ENCODE peak calls at places on chromosomes 13 and 19, in eight cellular contexts. One of them, this sample, is unnamed. For H3K4me1, the result is how much of the 10 kb centered on the place peaks cover.

GRCh38 chr13:112453874-112454647 is 77.9 kb downstream of the SPACA7 start:
- DNase-seq in A549: no peak
- DNase-seq in adrenal gland: peak
- DNase-seq in breast epithelium: no peak
- DNase-seq in transverse colon: no peak
- DNase-seq in esophagus muscularis mucosa: peak
- DNase-seq in ovary: no peak
- DNase-seq in tibial nerve: no peak
- DNase-seq in this sample: no peak

GRCh38 chr19:31144069-31144468 is 205.2 kb downstream of the TSHZ3 start:
- DNase-seq in A549: no peak
- DNase-seq in adrenal gland: no peak
- DNase-seq in breast epithelium: no peak
- DNase-seq in transverse colon: no peak
- DNase-seq in esophagus muscularis mucosa: no peak
- DNase-seq in ovary: no peak
- DNase-seq in tibial nerve: no peak
- DNase-seq in this sample: no peak

GRCh38 chr13:27830010-27830409 is 37.7 kb downstream of the GSX1 start:
- DNase-seq in A549: peak
- DNase-seq in adrenal gland: peak
- DNase-seq in breast epithelium: no peak
- DNase-seq in transverse colon: peak
- DNase-seq in esophagus muscularis mucosa: no peak
- DNase-seq in ovary: peak
- DNase-seq in tibial nerve: peak
- DNase-seq in this sample: peak

GRCh38 chr13:100106705-100107104 is 17.8 kb downstream of the PCCA start:
- DNase-seq in A549: no peak
- DNase-seq in adrenal gland: no peak
- DNase-seq in breast epithelium: no peak
- DNase-seq in transverse colon: no peak
- DNase-seq in esophagus muscularis mucosa: no peak
- DNase-seq in ovary: no peak
- DNase-seq in tibial nerve: no peak
- DNase-seq in this sample: no peak

GRCh38 chr19:48510421-48511268 is 990 bp downstream of the LMTK3 start:
- DNase-seq in A549: peak
- DNase-seq in adrenal gland: peak
- DNase-seq in breast epithelium: peak
- DNase-seq in transverse colon: peak
- DNase-seq in esophagus muscularis mucosa: no peak
- DNase-seq in ovary: peak
- DNase-seq in tibial nerve: peak
- DNase-seq in this sample: peak

GRCh38 chr13:114078501-114079451 is 53.6 kb downstream of the RASA3 start:
- DNase-seq in A549: no peak
- DNase-seq in adrenal gland: peak
- DNase-seq in breast epithelium: peak
- DNase-seq in transverse colon: peak
- DNase-seq in esophagus muscularis mucosa: no peak
- DNase-seq in ovary: peak
- DNase-seq in tibial nerve: no peak
- DNase-seq in this sample: no peak

GRCh38 chr13:100245099-100245498 is 156.2 kb downstream of the PCCA start:
- DNase-seq in A549: no peak
- DNase-seq in adrenal gland: no peak
- DNase-seq in breast epithelium: no peak
- DNase-seq in transverse colon: no peak
- DNase-seq in esophagus muscularis mucosa: no peak
- DNase-seq in ovary: no peak
- DNase-seq in tibial nerve: no peak
- DNase-seq in this sample: no peak

GRCh38 chr19:50979758-50980157 is 4.0 kb downstream of the KLK7 start:
- DNase-seq in A549: no peak
- DNase-seq in adrenal gland: no peak
- DNase-seq in breast epithelium: no peak
- DNase-seq in transverse colon: no peak
- DNase-seq in esophagus muscularis mucosa: no peak
- DNase-seq in ovary: no peak
- DNase-seq in tibial nerve: no peak
- DNase-seq in this sample: no peak

GRCh38 chr13:46324976-46325375 is 62.1 kb downstream of the RUBCNL start:
- DNase-seq in A549: no peak
- DNase-seq in adrenal gland: no peak
- DNase-seq in breast epithelium: no peak
- DNase-seq in transverse colon: no peak
- DNase-seq in esophagus muscularis mucosa: no peak
- DNase-seq in ovary: no peak
- DNase-seq in tibial nerve: no peak
- DNase-seq in this sample: no peak

GRCh38 chr19:47623921-47624391 is 15.0 kb downstream of the BICRA start:
- DNase-seq in A549: no peak
- DNase-seq in adrenal gland: no peak
- DNase-seq in breast epithelium: no peak
- DNase-seq in transverse colon: no peak
- DNase-seq in esophagus muscularis mucosa: no peak
- DNase-seq in ovary: no peak
- DNase-seq in tibial nerve: no peak
- DNase-seq in this sample: no peak

GRCh38 chr19:40594657-40595077 is 6.5 kb upstream of the LTBP4 start:
- DNase-seq in A549: peak
- DNase-seq in adrenal gland: no peak
- DNase-seq in breast epithelium: no peak
- DNase-seq in transverse colon: no peak
- DNase-seq in esophagus muscularis mucosa: no peak
- DNase-seq in ovary: no peak
- DNase-seq in tibial nerve: no peak
- DNase-seq in this sample: no peak

GRCh38 chr19:797528-798414 is 519 bp downstream of the PTBP1 start:
- DNase-seq in A549: peak
- DNase-seq in adrenal gland: peak
- DNase-seq in breast epithelium: peak
- DNase-seq in transverse colon: peak
- DNase-seq in esophagus muscularis mucosa: no peak
- DNase-seq in ovary: peak
- DNase-seq in tibial nerve: peak
- DNase-seq in this sample: peak

GRCh38 chr19:35901854-35902661 is at the start of gene HCST:
- DNase-seq in A549: no peak
- DNase-seq in adrenal gland: no peak
- DNase-seq in breast epithelium: no peak
- DNase-seq in transverse colon: peak
- DNase-seq in esophagus muscularis mucosa: no peak
- DNase-seq in ovary: no peak
- DNase-seq in tibial nerve: no peak
- DNase-seq in this sample: no peak

GRCh38 chr19:17648097-17648660 is 40.0 kb downstream of the UNC13A start:
- DNase-seq in A549: no peak
- DNase-seq in adrenal gland: no peak
- DNase-seq in breast epithelium: no peak
- DNase-seq in transverse colon: no peak
- DNase-seq in esophagus muscularis mucosa: no peak
- DNase-seq in ovary: no peak
- DNase-seq in tibial nerve: no peak
- DNase-seq in this sample: no peak

GRCh38 chr19:40590464-40591265 is 10.5 kb upstream of the LTBP4 start:
- DNase-seq in A549: no peak
- DNase-seq in adrenal gland: no peak
- DNase-seq in breast epithelium: no peak
- DNase-seq in transverse colon: no peak
- DNase-seq in esophagus muscularis mucosa: no peak
- DNase-seq in ovary: no peak
- DNase-seq in tibial nerve: no peak
- DNase-seq in this sample: no peak

GRCh38 chr13:82356667-82357066 is 1525.6 kb downstream of the SLITRK1 start:
- DNase-seq in A549: peak
- DNase-seq in adrenal gland: no peak
- DNase-seq in breast epithelium: no peak
- DNase-seq in transverse colon: no peak
- DNase-seq in esophagus muscularis mucosa: no peak
- DNase-seq in ovary: no peak
- DNase-seq in tibial nerve: no peak
- DNase-seq in this sample: no peak

GRCh38 chr13:111920932-111921705 is 145.8 kb upstream of the SOX1 start:
- DNase-seq in A549: no peak
- DNase-seq in adrenal gland: no peak
- DNase-seq in breast epithelium: no peak
- DNase-seq in transverse colon: no peak
- DNase-seq in esophagus muscularis mucosa: no peak
- DNase-seq in ovary: no peak
- DNase-seq in tibial nerve: no peak
- DNase-seq in this sample: no peak

GRCh38 chr13:45180303-45180702 is 20.5 kb downstream of the KCTD4 start:
- DNase-seq in A549: no peak
- DNase-seq in adrenal gland: no peak
- DNase-seq in breast epithelium: no peak
- DNase-seq in transverse colon: no peak
- DNase-seq in esophagus muscularis mucosa: no peak
- DNase-seq in ovary: no peak
- DNase-seq in tibial nerve: no peak
- DNase-seq in this sample: no peak

GRCh38 chr13:45180713-45181601 is 19.9 kb downstream of the KCTD4 start:
- DNase-seq in A549: no peak
- DNase-seq in adrenal gland: no peak
- DNase-seq in breast epithelium: no peak
- DNase-seq in transverse colon: no peak
- DNase-seq in esophagus muscularis mucosa: no peak
- DNase-seq in ovary: no peak
- DNase-seq in tibial nerve: no peak
- DNase-seq in this sample: no peak

GRCh38 chr13:45174478-45174877 is 26.4 kb downstream of the KCTD4 start:
- DNase-seq in A549: no peak
- DNase-seq in adrenal gland: no peak
- DNase-seq in breast epithelium: no peak
- DNase-seq in transverse colon: no peak
- DNase-seq in esophagus muscularis mucosa: no peak
- DNase-seq in ovary: no peak
- DNase-seq in tibial nerve: no peak
- DNase-seq in this sample: no peak

GRCh38 chr13:45179428-45179827 is 21.4 kb downstream of the KCTD4 start:
- DNase-seq in A549: peak
- DNase-seq in adrenal gland: no peak
- DNase-seq in breast epithelium: no peak
- DNase-seq in transverse colon: no peak
- DNase-seq in esophagus muscularis mucosa: no peak
- DNase-seq in ovary: no peak
- DNase-seq in tibial nerve: no peak
- DNase-seq in this sample: no peak

DNA sequence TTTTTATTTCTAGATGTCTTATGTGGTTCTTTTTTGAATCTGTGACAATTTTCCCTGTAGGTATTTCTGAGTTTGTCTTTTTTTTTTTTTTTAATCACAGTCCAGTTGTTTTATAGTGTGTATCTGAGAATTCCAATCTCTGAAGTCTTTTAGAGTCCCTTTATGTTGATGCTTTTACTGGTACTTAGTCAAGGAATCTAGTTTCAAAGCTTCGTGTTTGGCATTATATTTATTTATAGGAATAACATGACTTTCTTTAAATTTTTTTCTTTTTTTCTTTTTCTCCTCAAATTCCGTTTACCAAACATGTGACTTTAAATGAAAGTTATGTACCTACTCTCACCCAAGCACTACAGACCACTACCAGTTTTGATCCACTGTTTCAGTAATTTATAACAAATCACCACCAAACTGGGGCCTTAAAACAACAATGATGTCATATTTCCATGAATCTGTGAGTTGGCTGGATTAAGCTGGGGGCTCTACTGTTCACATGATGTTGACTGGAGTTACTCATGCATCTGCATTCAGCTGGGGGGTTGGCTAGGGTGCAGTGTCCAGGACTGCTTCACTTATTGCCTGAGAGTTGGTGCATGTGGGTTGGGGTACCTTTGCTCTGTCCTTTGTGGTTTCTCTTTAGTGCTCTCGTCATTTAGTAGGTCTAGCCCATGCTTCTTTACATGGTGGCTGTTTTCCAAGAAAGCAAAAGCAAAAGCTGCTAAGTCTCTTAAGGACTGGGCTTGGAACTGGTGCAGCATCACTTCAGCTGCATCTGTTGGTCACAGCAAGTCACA is 22.3 kb downstream of the KCTD4 start:
- DNase-seq in A549: peak
- DNase-seq in adrenal gland: no peak
- DNase-seq in breast epithelium: no peak
- DNase-seq in transverse colon: no peak
- DNase-seq in esophagus muscularis mucosa: no peak
- DNase-seq in ovary: no peak
- DNase-seq in tibial nerve: no peak
- DNase-seq in this sample: no peak
- H3K4me1 ChIP-seq in A549: under half
- H3K4me1 ChIP-seq in adrenal gland: under half
- H3K4me1 ChIP-seq in breast epithelium: under half
- H3K4me1 ChIP-seq in transverse colon: under half
- H3K4me1 ChIP-seq in esophagus muscularis mucosa: under half
- H3K4me1 ChIP-seq in ovary: under half
- H3K4me1 ChIP-seq in tibial nerve: under half
- H3K4me1 ChIP-seq in this sample: under half

GRCh38 chr19:46366620-46367277 is 19.9 kb downstream of the PPP5C start:
- DNase-seq in A549: no peak
- DNase-seq in adrenal gland: peak
- DNase-seq in breast epithelium: no peak
- DNase-seq in transverse colon: no peak
- DNase-seq in esophagus muscularis mucosa: no peak
- DNase-seq in ovary: no peak
- DNase-seq in tibial nerve: no peak
- DNase-seq in this sample: no peak
- TF ChIP-seq POLR2A in A549: no peak
- TF ChIP-seq POLR2A in adrenal gland: no peak
- TF ChIP-seq POLR2A in breast epithelium: no peak
- TF ChIP-seq POLR2A in transverse colon: no peak
- TF ChIP-seq POLR2A in esophagus muscularis mucosa: no peak
- TF ChIP-seq POLR2A in ovary: no peak
- TF ChIP-seq POLR2A in tibial nerve: no peak
- TF ChIP-seq POLR2A in this sample: no peak

GRCh38 chr13:50592412-50593145 is 250.9 kb downstream of the DLEU7 start:
- DNase-seq in A549: no peak
- DNase-seq in adrenal gland: no peak
- DNase-seq in breast epithelium: no peak
- DNase-seq in transverse colon: no peak
- DNase-seq in esophagus muscularis mucosa: no peak
- DNase-seq in ovary: no peak
- DNase-seq in tibial nerve: no peak
- DNase-seq in this sample: no peak
- H3K4me1 ChIP-seq in A549: under half
- H3K4me1 ChIP-seq in adrenal gland: under half
- H3K4me1 ChIP-seq in breast epithelium: under half
- H3K4me1 ChIP-seq in transverse colon: under half
- H3K4me1 ChIP-seq in esophagus muscularis mucosa: under half
- H3K4me1 ChIP-seq in ovary: under half
- H3K4me1 ChIP-seq in tibial nerve: under half
- H3K4me1 ChIP-seq in this sample: under half

DNA sequence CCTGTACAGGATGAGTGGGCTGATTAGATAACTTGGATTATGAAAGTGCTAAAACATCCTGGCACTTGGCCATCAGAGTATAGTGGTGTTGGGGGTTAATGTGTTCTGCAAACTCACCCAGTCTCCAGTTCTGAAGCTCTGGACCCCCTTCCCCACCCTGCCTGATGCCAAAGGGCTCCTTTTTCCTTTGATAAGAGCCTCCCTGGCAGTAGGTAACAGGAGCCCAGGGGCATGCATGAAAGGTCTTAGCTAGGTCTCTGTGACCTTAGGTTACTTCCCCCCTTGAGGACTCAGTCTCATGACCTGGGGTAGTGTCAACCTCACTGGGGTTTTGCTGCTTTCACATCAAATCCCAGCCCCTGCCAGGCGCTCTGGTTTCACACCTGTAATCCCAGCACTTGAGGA is 2.5 kb downstream of the RPS28 start:
- DNase-seq in A549: no peak
- DNase-seq in adrenal gland: no peak
- DNase-seq in breast epithelium: no peak
- DNase-seq in transverse colon: no peak
- DNase-seq in esophagus muscularis mucosa: no peak
- DNase-seq in ovary: no peak
- DNase-seq in tibial nerve: no peak
- DNase-seq in this sample: no peak
- TF ChIP-seq POLR2A in A549: no peak
- TF ChIP-seq POLR2A in adrenal gland: no peak
- TF ChIP-seq POLR2A in breast epithelium: no peak
- TF ChIP-seq POLR2A in transverse colon: no peak
- TF ChIP-seq POLR2A in esophagus muscularis mucosa: no peak
- TF ChIP-seq POLR2A in ovary: no peak
- TF ChIP-seq POLR2A in tibial nerve: no peak
- TF ChIP-seq POLR2A in this sample: no peak